ENCODE peak calls at places on chromosome 9, in ten cellular contexts. N is CD4-positive, alpha-beta T cell; D is activated naive CD4-positive, alpha-beta T cell; Z is BE2C; U is RPMI8226; H is activated naive CD8-positive, alpha-beta T cell treated with anti-CD3 and anti-CD28 coated beads, Interleukin-2, amount 50 U/mL, for 24 hours; V is natural killer cell treated with Interleukin-12 subunit alpha and Interleukin-12 subunit beta and Interleukin-15 and Interleukin-18, amount 100 ng/mL, for 72 hours; R is HS-27A; W is AG08395; T is CD8-positive, alpha-beta T cell. S is an unnamed sample.
A peak's percentile ranks its signal among the peaks of the same experiment; 100 is the strongest.

GRCh38 chr9:114311571-114312512 is 11.1 kb upstream of the ORM1 start:
- DNase-seq in N (no peak), D (no peak), Z (no peak), U (no peak), H (no peak), V (no peak), R (no peak), W (no peak), T (no peak), S (no peak)

GRCh38 chr9:89684912-89685636 is 80.3 kb downstream of the GADD45G start:
- DNase-seq in N (no peak), D (no peak), Z (peak; percentile 47), U (no peak), H (no peak), V (no peak), R (no peak), W (no peak), T (no peak), S (no peak)

GRCh38 chr9:34179528-34180138 is 790 bp downstream of the UBAP1 start:
- DNase-seq in N (no peak), D (no peak), Z (no peak), U (peak; percentile 12), H (no peak), V (no peak), R (no peak), W (peak; percentile 20), T (no peak), S (peak; percentile 42)

GRCh38 chr9:33263936-33264472 is 504 bp downstream of the BAG1 start:
- DNase-seq in N (no peak), D (no peak), Z (peak; percentile 44), U (peak; percentile 46), H (peak; percentile 57), V (peak; percentile 70), R (peak; percentile 14), W (peak; percentile 12), T (peak; percentile 40), S (peak; percentile 47)

GRCh38 chr9:79969383-79969782 is 397.6 kb downstream of the TLE4 start:
- DNase-seq in N (no peak), D (no peak), Z (peak; percentile 35), U (no peak), H (no peak), V (no peak), R (no peak), W (no peak), T (no peak), S (no peak)

GRCh38 chr9:129177791-129178578 is at the start of gene IER5L:
- DNase-seq in N (peak; percentile 91), D (peak; percentile 91), Z (peak; percentile 97), U (peak; percentile 99), H (peak; percentile 93), V (peak; percentile 94), R (peak; percentile 88), W (peak; percentile 100), T (peak; percentile 93), S (peak; percentile 99)

GRCh38 chr9:97529363-97530076 is 28.1 kb downstream of the TMOD1 start:
- DNase-seq in N (no peak), D (no peak), Z (no peak), U (no peak), H (no peak), V (no peak), R (no peak), W (no peak), T (no peak), S (peak; percentile 78)

GRCh38 chr9:125536184-125537152 is 170.5 kb downstream of the MAPKAP1 start:
- DNase-seq in N (no peak), D (no peak), Z (peak; percentile 27), U (no peak), H (no peak), V (no peak), R (no peak), W (no peak), T (no peak), S (no peak)

GRCh38 chr9:21996858-21997257 is 2.3 kb downstream of the CDKN2B-AS1 start:
- DNase-seq in N (no peak), D (no peak), Z (no peak), U (no peak), H (no peak), V (no peak), R (no peak), W (no peak), T (no peak), S (no peak)

GRCh38 chr9:70479880-70480291 is 65.4 kb upstream of the KLF9 start:
- DNase-seq in N (no peak), D (no peak), Z (no peak), U (no peak), H (no peak), V (no peak), R (no peak), W (peak; percentile 29), T (no peak), S (no peak)

GRCh38 chr9:127723450-127723849 is 7.6 kb downstream of the TTC16 start:
- DNase-seq in N (no peak), D (no peak), Z (no peak), U (no peak), H (no peak), V (no peak), R (no peak), W (peak; percentile 90), T (no peak), S (no peak)

GRCh38 chr9:130513094-130513493 is 66.3 kb upstream of the FUBP3 start:
- DNase-seq in N (no peak), D (no peak), Z (no peak), U (no peak), H (no peak), V (no peak), R (no peak), W (no peak), T (no peak), S (no peak)

GRCh38 chr9:3007331-3007730 is 163.4 kb upstream of the PUM3 start:
- DNase-seq in N (no peak), D (no peak), Z (no peak), U (no peak), H (no peak), V (no peak), R (no peak), W (no peak), T (no peak), S (no peak)

GRCh38 chr9:18359335-18359734 is 114.6 kb upstream of the ADAMTSL1 start:
- DNase-seq in N (no peak), D (no peak), Z (no peak), U (no peak), H (no peak), V (no peak), R (no peak), W (peak; percentile 79), T (no peak), S (peak; percentile 1)

GRCh38 chr9:130128782-130129424 is 43.3 kb upstream of the NCS1 start:
- DNase-seq in N (peak; percentile 17), D (no peak), Z (no peak), U (no peak), H (peak; percentile 59), V (peak; percentile 80), R (no peak), W (peak; percentile 22), T (peak; percentile 74), S (no peak)

GRCh38 chr9:71937070-71937625 is 25.7 kb downstream of the C9orf85 start:
- DNase-seq in N (no peak), D (no peak), Z (no peak), U (no peak), H (no peak), V (no peak), R (no peak), W (no peak), T (no peak), S (no peak)

GRCh38 chr9:21830589-21830988 is 28.2 kb downstream of the MTAP start:
- DNase-seq in N (no peak), D (no peak), Z (no peak), U (no peak), H (no peak), V (no peak), R (no peak), W (no peak), T (no peak), S (no peak)

GRCh38 chr9:121598167-121599000 is 53.0 kb upstream of the DAB2IP start:
- DNase-seq in N (no peak), D (no peak), Z (no peak), U (no peak), H (no peak), V (no peak), R (no peak), W (peak; percentile 92), T (no peak), S (no peak)

GRCh38 chr9:27537027-27537435 is 7.4 kb upstream of the MOB3B start:
- DNase-seq in N (no peak), D (no peak), Z (no peak), U (no peak), H (no peak), V (no peak), R (no peak), W (no peak), T (no peak), S (no peak)

GRCh38 chr9:69621735-69622460 is 50.3 kb downstream of the APBA1 start:
- DNase-seq in N (no peak), D (no peak), Z (no peak), U (no peak), H (no peak), V (no peak), R (no peak), W (no peak), T (no peak), S (no peak)

GRCh38 chr9:92378825-92379535 is 25.4 kb downstream of the OGN start:
- DNase-seq in N (no peak), D (no peak), Z (no peak), U (no peak), H (no peak), V (no peak), R (no peak), W (peak; percentile 46), T (no peak), S (no peak)

S was measured in RKO.